ENCODE peak calls at places on chromosomes 16 and 17, in five cellular contexts. One of them, this sample, is unnamed. For H3K9me3, the result is how much of the 10 kb centered on the place peaks cover.

GRCh38 chr17:76549215-76549518 is 9.3 kb downstream of the PRCD start:
- DNase-seq in psoas muscle: no peak
- DNase-seq in AG04450: no peak
- DNase-seq in Peyer's patch: no peak
- DNase-seq in GM23248: no peak
- DNase-seq in this sample: no peak

GRCh38 chr17:7477392-7478275 is 1.8 kb downstream of the ZBTB4 start:
- DNase-seq in psoas muscle: no peak
- DNase-seq in AG04450: peak
- DNase-seq in Peyer's patch: no peak
- DNase-seq in GM23248: peak
- DNase-seq in this sample: no peak

GRCh38 chr16:9351440-9351839 is 260.0 kb downstream of the HAPSTR1 start:
- DNase-seq in psoas muscle: no peak
- DNase-seq in AG04450: no peak
- DNase-seq in Peyer's patch: peak
- DNase-seq in GM23248: no peak
- DNase-seq in this sample: no peak

GRCh38 chr17:39118674-39119419 is 32.6 kb downstream of the PLXDC1 start:
- DNase-seq in psoas muscle: no peak
- DNase-seq in AG04450: no peak
- DNase-seq in Peyer's patch: no peak
- DNase-seq in GM23248: no peak
- DNase-seq in this sample: no peak

GRCh38 chr16:14180431-14181059 is 109.4 kb downstream of the MRTFB start:
- DNase-seq in psoas muscle: no peak
- DNase-seq in AG04450: no peak
- DNase-seq in Peyer's patch: no peak
- DNase-seq in GM23248: peak
- DNase-seq in this sample: no peak

GRCh38 chr17:7019839-7020519 is 2.9 kb upstream of the BCL6B start:
- DNase-seq in psoas muscle: peak
- DNase-seq in AG04450: no peak
- DNase-seq in Peyer's patch: no peak
- DNase-seq in GM23248: peak
- DNase-seq in this sample: no peak

GRCh38 chr16:1355591-1355990 is 3.9 kb downstream of the GNPTG start:
- DNase-seq in psoas muscle: no peak
- DNase-seq in AG04450: no peak
- DNase-seq in Peyer's patch: no peak
- DNase-seq in GM23248: no peak
- DNase-seq in this sample: no peak

GRCh38 chr16:1839554-1839953 is 12.5 kb downstream of the FAHD1 start:
- DNase-seq in psoas muscle: no peak
- DNase-seq in AG04450: peak
- DNase-seq in Peyer's patch: no peak
- DNase-seq in GM23248: peak
- DNase-seq in this sample: no peak

GRCh38 chr17:79966681-79967080 is 69.0 kb downstream of the TBC1D16 start:
- DNase-seq in psoas muscle: no peak
- DNase-seq in AG04450: no peak
- DNase-seq in Peyer's patch: no peak
- DNase-seq in GM23248: no peak
- DNase-seq in this sample: no peak

GRCh38 chr16:73315645-73316044 is 267.7 kb upstream of the ZFHX3 start:
- DNase-seq in psoas muscle: no peak
- DNase-seq in AG04450: no peak
- DNase-seq in Peyer's patch: no peak
- DNase-seq in GM23248: no peak
- DNase-seq in this sample: no peak

GRCh38 chr17:82006468-82007227 is 16.0 kb downstream of the CENPX start:
- DNase-seq in psoas muscle: no peak
- DNase-seq in AG04450: no peak
- DNase-seq in Peyer's patch: no peak
- DNase-seq in GM23248: peak
- DNase-seq in this sample: no peak

GRCh38 chr16:89122322-89122831 is 28.7 kb downstream of the ACSF3 start:
- DNase-seq in psoas muscle: peak
- DNase-seq in AG04450: no peak
- DNase-seq in Peyer's patch: peak
- DNase-seq in GM23248: no peak
- DNase-seq in this sample: peak

GRCh38 chr16:13448346-13448745 is 471.6 kb upstream of the ERCC4 start:
- DNase-seq in psoas muscle: no peak
- DNase-seq in AG04450: no peak
- DNase-seq in Peyer's patch: no peak
- DNase-seq in GM23248: no peak
- DNase-seq in this sample: no peak

GRCh38 chr16:3825103-3825502 is 55.4 kb downstream of the CREBBP start:
- DNase-seq in psoas muscle: no peak
- DNase-seq in AG04450: no peak
- DNase-seq in Peyer's patch: no peak
- DNase-seq in GM23248: peak
- DNase-seq in this sample: no peak

GRCh38 chr17:31573047-31573446 is 181.6 kb downstream of the RAB11FIP4 start:
- DNase-seq in psoas muscle: no peak
- DNase-seq in AG04450: no peak
- DNase-seq in Peyer's patch: no peak
- DNase-seq in GM23248: no peak
- DNase-seq in this sample: no peak

GRCh38 chr16:87661561-87661960 is 59.3 kb downstream of the JPH3 start:
- DNase-seq in psoas muscle: peak
- DNase-seq in AG04450: no peak
- DNase-seq in Peyer's patch: no peak
- DNase-seq in GM23248: peak
- DNase-seq in this sample: no peak

GRCh38 chr17:48998557-48999440 is 1.6 kb downstream of the IGF2BP1 start:
- DNase-seq in psoas muscle: no peak
- DNase-seq in AG04450: no peak
- DNase-seq in Peyer's patch: no peak
- DNase-seq in GM23248: peak
- DNase-seq in this sample: no peak

GRCh38 chr17:21458036-21458435 is 81.9 kb downstream of the KCNJ12 start:
- DNase-seq in psoas muscle: no peak
- DNase-seq in AG04450: no peak
- DNase-seq in Peyer's patch: no peak
- DNase-seq in GM23248: peak
- DNase-seq in this sample: no peak

GRCh38 chr16:53372942-53373871 is 61.1 kb upstream of the RBL2 start:
- DNase-seq in psoas muscle: no peak
- DNase-seq in AG04450: no peak
- DNase-seq in Peyer's patch: peak
- DNase-seq in GM23248: no peak
- DNase-seq in this sample: peak

GRCh38 chr17:36949461-36949927 is 740 bp downstream of the AATF start:
- DNase-seq in psoas muscle: no peak
- DNase-seq in AG04450: no peak
- DNase-seq in Peyer's patch: no peak
- DNase-seq in GM23248: no peak
- DNase-seq in this sample: no peak

GRCh38 chr16:85084841-85085535 is 27.3 kb downstream of the CIBAR2 start:
- DNase-seq in psoas muscle: no peak
- DNase-seq in AG04450: no peak
- DNase-seq in Peyer's patch: no peak
- DNase-seq in GM23248: no peak
- DNase-seq in this sample: no peak

GRCh38 chr16:85080923-85081498 is 31.3 kb downstream of the CIBAR2 start:
- DNase-seq in psoas muscle: no peak
- DNase-seq in AG04450: no peak
- DNase-seq in Peyer's patch: no peak
- DNase-seq in GM23248: no peak
- DNase-seq in this sample: no peak

GRCh38 chr16:85083051-85083639 is 29.1 kb downstream of the CIBAR2 start:
- DNase-seq in psoas muscle: no peak
- DNase-seq in AG04450: no peak
- DNase-seq in Peyer's patch: no peak
- DNase-seq in GM23248: no peak
- DNase-seq in this sample: no peak

GRCh38 chr16:85081765-85082164 is 30.5 kb downstream of the CIBAR2 start:
- DNase-seq in psoas muscle: no peak
- DNase-seq in AG04450: no peak
- DNase-seq in Peyer's patch: no peak
- DNase-seq in GM23248: no peak
- DNase-seq in this sample: no peak

DNA sequence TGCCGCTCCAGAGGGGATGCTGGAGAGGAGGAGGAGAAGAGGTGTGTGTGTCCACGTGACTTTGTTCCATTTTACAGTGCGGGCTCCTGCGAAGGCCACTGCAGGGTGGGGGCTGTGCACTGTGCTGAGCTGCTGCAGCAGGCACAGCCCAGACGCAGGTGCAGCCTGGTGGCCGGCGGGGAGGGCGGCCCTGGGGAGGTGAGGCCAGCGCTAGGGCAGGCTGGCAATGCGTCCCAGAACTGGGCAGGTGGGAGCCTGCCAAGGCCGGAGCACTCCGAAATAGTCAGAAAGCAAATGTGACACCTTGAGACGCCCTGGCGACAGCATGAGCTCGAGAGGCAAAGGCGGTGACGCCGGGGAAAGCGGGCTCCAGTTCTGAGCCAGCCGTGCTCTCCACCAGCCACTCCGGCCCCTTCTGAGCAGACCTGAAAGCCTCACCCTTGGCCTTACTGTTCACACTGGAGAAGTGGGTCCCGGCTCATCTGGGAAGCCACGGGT is 29.7 kb downstream of the CIBAR2 start:
- DNase-seq in psoas muscle: no peak
- DNase-seq in AG04450: no peak
- DNase-seq in Peyer's patch: peak
- DNase-seq in GM23248: no peak
- DNase-seq in this sample: no peak
- H3K9me3 ChIP-seq in psoas muscle: under half
- H3K9me3 ChIP-seq in AG04450: under half
- H3K9me3 ChIP-seq in Peyer's patch: under half
- H3K9me3 ChIP-seq in GM23248: under half
- H3K9me3 ChIP-seq in this sample: under half

GRCh38 chr17:16906670-16907069 is 65.2 kb downstream of the TNFRSF13B start:
- DNase-seq in psoas muscle: no peak
- DNase-seq in AG04450: no peak
- DNase-seq in Peyer's patch: no peak
- DNase-seq in GM23248: no peak
- DNase-seq in this sample: no peak
- H3K9me3 ChIP-seq in psoas muscle: under half
- H3K9me3 ChIP-seq in AG04450: under half
- H3K9me3 ChIP-seq in Peyer's patch: under half
- H3K9me3 ChIP-seq in GM23248: under half
- H3K9me3 ChIP-seq in this sample: under half

GRCh38 chr17:5179003-5179402 is 12.7 kb downstream of the ZNF594 start:
- DNase-seq in psoas muscle: no peak
- DNase-seq in AG04450: no peak
- DNase-seq in Peyer's patch: no peak
- DNase-seq in GM23248: no peak
- DNase-seq in this sample: no peak

GRCh38 chr17:5184284-5184683 is 7.4 kb downstream of the ZNF594 start:
- DNase-seq in psoas muscle: no peak
- DNase-seq in AG04450: no peak
- DNase-seq in Peyer's patch: no peak
- DNase-seq in GM23248: no peak
- DNase-seq in this sample: no peak

GRCh38 chr17:5181509-5182305 is 10.0 kb downstream of the ZNF594 start:
- DNase-seq in psoas muscle: no peak
- DNase-seq in AG04450: no peak
- DNase-seq in Peyer's patch: no peak
- DNase-seq in GM23248: no peak
- DNase-seq in this sample: no peak

GRCh38 chr17:5183410-5183793 is 8.3 kb downstream of the ZNF594 start:
- DNase-seq in psoas muscle: no peak
- DNase-seq in AG04450: no peak
- DNase-seq in Peyer's patch: no peak
- DNase-seq in GM23248: no peak
- DNase-seq in this sample: no peak

DNA sequence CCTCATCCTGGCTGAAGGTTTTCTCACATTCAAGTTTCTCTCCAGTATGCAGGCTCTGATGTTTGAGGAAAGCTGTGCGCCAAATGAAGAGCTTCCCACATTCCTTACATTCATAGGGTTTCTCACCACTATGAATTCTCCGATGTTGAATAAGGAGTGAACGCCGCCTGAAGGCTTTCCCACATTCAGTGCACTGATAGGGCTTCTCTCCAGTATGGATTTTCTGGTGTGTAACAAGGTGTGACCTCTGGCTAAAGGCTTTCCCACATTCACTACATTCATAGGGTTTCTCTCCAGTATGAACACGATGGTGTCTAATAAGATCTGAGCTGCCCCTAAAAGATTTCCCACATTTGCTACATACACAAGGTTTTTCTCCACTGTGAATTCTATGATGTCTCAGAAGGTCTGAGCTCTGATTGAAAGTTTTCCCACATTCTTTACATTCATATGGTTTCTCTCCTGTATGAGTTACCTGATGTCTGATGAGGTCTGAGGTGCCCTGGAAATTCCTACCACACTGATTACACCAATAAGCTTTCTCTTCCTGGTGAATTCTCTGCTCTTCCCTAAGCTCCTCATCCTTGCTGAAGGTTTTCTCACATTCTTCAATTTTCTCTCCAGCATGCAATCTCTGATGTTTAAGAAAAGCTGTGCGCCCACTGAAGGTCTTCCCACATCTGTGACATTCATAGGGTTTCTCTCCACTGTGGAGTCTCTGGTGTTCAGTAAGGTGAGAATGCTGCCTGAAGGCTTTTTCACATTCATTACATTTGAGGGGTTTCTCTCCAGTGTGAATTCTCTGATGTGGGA is 8.9 kb downstream of the ZNF594 start:
- DNase-seq in psoas muscle: no peak
- DNase-seq in AG04450: no peak
- DNase-seq in Peyer's patch: no peak
- DNase-seq in GM23248: no peak
- DNase-seq in this sample: no peak
- H3K9me3 ChIP-seq in psoas muscle: half or more
- H3K9me3 ChIP-seq in AG04450: half or more
- H3K9me3 ChIP-seq in Peyer's patch: under half
- H3K9me3 ChIP-seq in GM23248: under half
- H3K9me3 ChIP-seq in this sample: under half

DNA sequence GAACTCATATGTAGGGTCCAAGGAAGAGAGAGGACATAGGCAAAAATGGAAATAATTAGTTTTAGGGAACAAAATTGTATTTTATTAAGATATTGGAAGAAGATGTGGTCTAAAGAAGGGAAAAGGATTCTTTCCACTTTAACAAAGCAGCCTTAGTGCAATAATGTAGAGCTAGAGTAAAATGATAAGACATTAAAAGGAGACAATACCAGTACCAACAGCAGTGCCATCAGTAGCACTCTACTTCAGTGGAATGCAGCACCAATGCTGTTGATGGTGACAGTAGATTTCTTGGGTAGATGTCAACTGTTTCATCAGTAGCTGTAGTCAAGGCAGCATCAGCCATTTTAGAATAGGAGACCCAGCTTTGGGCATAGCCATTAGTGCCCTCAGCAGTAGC is 124.3 kb downstream of the BRIP1 start:
- DNase-seq in psoas muscle: no peak
- DNase-seq in AG04450: no peak
- DNase-seq in Peyer's patch: no peak
- DNase-seq in GM23248: no peak
- DNase-seq in this sample: no peak
- H3K9me3 ChIP-seq in psoas muscle: under half
- H3K9me3 ChIP-seq in AG04450: under half
- H3K9me3 ChIP-seq in Peyer's patch: under half
- H3K9me3 ChIP-seq in GM23248: under half
- H3K9me3 ChIP-seq in this sample: under half

This sample was measured in T-helper 17 cell.